ENCODE peak calls at places on chromosome 10, in six cellular contexts. V is colonic mucosa; R is activated CD8-positive, alpha-beta T cell treated with anti-CD3 and anti-CD28 coated beads, Interleukin-2, amount 10 ng/mL, durations not matched to agents 7 days and 5 days; D is chondrocyte; W is H54; Q is A549. T is an unnamed sample.

GRCh38 chr10:104146871-104147270 is 24.9 kb downstream of the SFR1 start:
- DNase-seq in V (no peak), R (no peak), D (no peak), W (no peak), Q (no peak), T (no peak)

GRCh38 chr10:22631646-22632278 is 82.6 kb downstream of the PIP4K2A start:
- DNase-seq in V (no peak), R (no peak), D (no peak), W (no peak), Q (no peak), T (peak)

GRCh38 chr10:82037076-82037475 is 162.1 kb downstream of the NRG3 start:
- DNase-seq in V (no peak), R (no peak), D (no peak), W (no peak), Q (no peak), T (no peak)

GRCh38 chr10:122504551-122504950 is 43.2 kb downstream of the HTRA1 start:
- DNase-seq in V (peak), R (no peak), D (no peak), W (peak), Q (peak), T (peak)

GRCh38 chr10:50992972-50993766 is 81.1 kb upstream of the PRKG1 start:
- DNase-seq in V (peak), R (no peak), D (no peak), W (no peak), Q (no peak), T (no peak)

GRCh38 chr10:90318659-90319058 is 539.2 kb downstream of the HTR7 start:
- DNase-seq in V (no peak), R (no peak), D (no peak), W (no peak), Q (no peak), T (no peak)

GRCh38 chr10:35127289-35127891 is 744 bp downstream of the CREM start:
- DNase-seq in V (peak), R (peak), D (no peak), W (peak), Q (peak), T (peak)

GRCh38 chr10:301536-301935 is 166.3 kb downstream of the ZMYND11 start:
- DNase-seq in V (no peak), R (no peak), D (no peak), W (no peak), Q (no peak), T (no peak)

GRCh38 chr10:73905256-73906018 is 5.5 kb upstream of the PLAU start:
- DNase-seq in V (no peak), R (no peak), D (no peak), W (no peak), Q (no peak), T (no peak)

GRCh38 chr10:8058274-8059111 is 4.0 kb downstream of the GATA3 start:
- DNase-seq in V (no peak), R (no peak), D (no peak), W (no peak), Q (no peak), T (no peak)

GRCh38 chr10:88037623-88038022 is 174.2 kb downstream of the PTEN start:
- DNase-seq in V (no peak), R (no peak), D (no peak), W (no peak), Q (no peak), T (no peak)

T was measured in Caki2.